ENCODE peak calls at places on chromosome 13, in nine cellular contexts. Q is Panc1, F is cardiac fibroblast, B is stomach, P is GM06990, E is epithelial cell of proximal tubule, H is HCT116, N is epithelial cell of esophagus, W is pancreas. V is an unnamed sample.

GRCh38 chr13:46197299-46197975 is 14.3 kb upstream of the LRRC63 start:
- DNase-seq in Q (no peak), F (no peak), B (no peak), P (no peak), E (peak), H (no peak), N (peak), W (no peak), V (no peak)

GRCh38 chr13:109198585-109198984 is 569.2 kb downstream of the MYO16 start:
- DNase-seq in Q (no peak), F (no peak), B (no peak), P (no peak), E (no peak), H (no peak), N (peak), W (no peak), V (no peak)

GRCh38 chr13:98033277-98034247 is 80.1 kb downstream of the IPO5 start:
- DNase-seq in Q (no peak), F (peak), B (no peak), P (no peak), E (no peak), H (peak), N (peak), W (no peak), V (no peak)

GRCh38 chr13:23695711-23696512 is 125.7 kb downstream of the TNFRSF19 start:
- DNase-seq in Q (no peak), F (no peak), B (no peak), P (peak), E (no peak), H (no peak), N (peak), W (no peak), V (peak)

GRCh38 chr13:89496478-89496877 is 1825.3 kb downstream of the SLITRK5 start:
- DNase-seq in Q (no peak), F (no peak), B (no peak), P (no peak), E (no peak), H (no peak), N (no peak), W (no peak), V (no peak)

GRCh38 chr13:33524086-33524485 is 238.5 kb upstream of the STARD13 start:
- DNase-seq in Q (no peak), F (peak), B (no peak), P (no peak), E (no peak), H (no peak), N (no peak), W (no peak), V (no peak)

GRCh38 chr13:79870766-79871165 is 389.8 kb downstream of the NDFIP2 start:
- DNase-seq in Q (no peak), F (no peak), B (no peak), P (no peak), E (no peak), H (no peak), N (peak), W (no peak), V (no peak)

GRCh38 chr13:109568273-109568900 is 218.0 kb downstream of the IRS2 start:
- DNase-seq in Q (no peak), F (no peak), B (no peak), P (no peak), E (no peak), H (no peak), N (no peak), W (no peak), V (no peak)

GRCh38 chr13:52156724-52157251 is 2.6 kb downstream of the NEK3 start:
- DNase-seq in Q (no peak), F (peak), B (no peak), P (no peak), E (no peak), H (no peak), N (no peak), W (no peak), V (no peak)

GRCh38 chr13:111855016-111855590 is 211.8 kb upstream of the SOX1 start:
- DNase-seq in Q (no peak), F (no peak), B (no peak), P (no peak), E (no peak), H (no peak), N (no peak), W (no peak), V (no peak)

GRCh38 chr13:70568571-70568970 is 460.3 kb upstream of the KLHL1 start:
- DNase-seq in Q (peak), F (peak), B (no peak), P (no peak), E (peak), H (peak), N (peak), W (no peak), V (peak)

GRCh38 chr13:103815619-103816018 is 749.4 kb upstream of the SLC10A2 start:
- DNase-seq in Q (no peak), F (no peak), B (no peak), P (no peak), E (peak), H (no peak), N (peak), W (no peak), V (no peak)

GRCh38 chr13:48828962-48829405 is 146.7 kb upstream of the FNDC3A start:
- DNase-seq in Q (no peak), F (no peak), B (no peak), P (no peak), E (peak), H (no peak), N (peak), W (no peak), V (no peak)

GRCh38 chr13:102631198-102631597 is 34.4 kb downstream of the TPP2 start:
- DNase-seq in Q (no peak), F (no peak), B (no peak), P (no peak), E (no peak), H (no peak), N (no peak), W (no peak), V (no peak)

GRCh38 chr13:92187378-92187989 is 789.1 kb downstream of the GPC5 start:
- DNase-seq in Q (peak), F (peak), B (no peak), P (no peak), E (no peak), H (no peak), N (peak), W (no peak), V (no peak)

GRCh38 chr13:41411536-41411935 is 45.8 kb upstream of the RGCC start:
- DNase-seq in Q (no peak), F (peak), B (no peak), P (no peak), E (no peak), H (peak), N (peak), W (no peak), V (no peak)

GRCh38 chr13:105519766-105520165 is 1015.7 kb downstream of the EFNB2 start:
- DNase-seq in Q (no peak), F (no peak), B (no peak), P (no peak), E (no peak), H (no peak), N (no peak), W (no peak), V (no peak)

GRCh38 chr13:113843063-113843654 is 20.7 kb downstream of the GAS6 start:
- DNase-seq in Q (no peak), F (no peak), B (no peak), P (no peak), E (no peak), H (no peak), N (no peak), W (peak), V (no peak)

GRCh38 chr13:104408733-104409132 is 1342.5 kb upstream of the SLC10A2 start:
- DNase-seq in Q (no peak), F (no peak), B (no peak), P (no peak), E (no peak), H (no peak), N (peak), W (no peak), V (no peak)

GRCh38 chr13:93547886-93548285 is 321.3 kb downstream of the GPC6 start:
- DNase-seq in Q (no peak), F (no peak), B (no peak), P (no peak), E (no peak), H (no peak), N (no peak), W (no peak), V (no peak)

GRCh38 chr13:91978571-91978970 is 580.1 kb downstream of the GPC5 start:
- DNase-seq in Q (no peak), F (no peak), B (no peak), P (no peak), E (no peak), H (no peak), N (no peak), W (no peak), V (no peak)

GRCh38 chr13:114132419-114133121 is at the start of gene RASA3:
- DNase-seq in Q (no peak), F (peak), B (peak), P (peak), E (no peak), H (peak), N (peak), W (peak), V (no peak)

GRCh38 chr13:76975863-76976262 is 16.0 kb upstream of the CLN5 start:
- DNase-seq in Q (no peak), F (no peak), B (no peak), P (no peak), E (no peak), H (no peak), N (peak), W (no peak), V (no peak)

GRCh38 chr13:31909889-31910551 is 121.6 kb upstream of the FRY start:
- DNase-seq in Q (peak), F (peak), B (peak), P (no peak), E (peak), H (peak), N (peak), W (peak), V (peak)

GRCh38 chr13:101624210-101624922 is 171.9 kb downstream of the ITGBL1 start:
- DNase-seq in Q (no peak), F (no peak), B (no peak), P (peak), E (peak), H (no peak), N (no peak), W (no peak), V (no peak)

GRCh38 chr13:51801631-51802099 is 2.3 kb downstream of the DHRS12 start:
- DNase-seq in Q (no peak), F (no peak), B (peak), P (no peak), E (no peak), H (no peak), N (peak), W (peak), V (no peak)

GRCh38 chr13:48975101-48975925 is at the start of gene FNDC3A:
- DNase-seq in Q (no peak), F (peak), B (peak), P (no peak), E (no peak), H (peak), N (peak), W (peak), V (no peak)

GRCh38 chr13:73230714-73231113 is 171.9 kb downstream of the KLF5 start:
- DNase-seq in Q (no peak), F (no peak), B (no peak), P (no peak), E (no peak), H (no peak), N (peak), W (no peak), V (no peak)

GRCh38 chr13:77896977-77897376 is 21.7 kb downstream of the EDNRB start:
- DNase-seq in Q (no peak), F (peak), B (no peak), P (no peak), E (no peak), H (no peak), N (no peak), W (no peak), V (no peak)

GRCh38 chr13:26599403-26599802 is 41.9 kb downstream of the WASF3 start:
- DNase-seq in Q (no peak), F (no peak), B (no peak), P (no peak), E (no peak), H (no peak), N (no peak), W (no peak), V (no peak)
- TF ChIP-seq CTCF in Q (no peak), F (no peak), B (no peak), P (no peak), E (no peak), H (no peak), N (no peak), W (no peak), V (no peak)

GRCh38 chr13:26977541-26977940 is 194.1 kb downstream of the USP12 start:
- DNase-seq in Q (no peak), F (peak), B (no peak), P (no peak), E (peak), H (no peak), N (no peak), W (no peak), V (no peak)
- H3K4me3 ChIP-seq in Q (no peak), F (no peak), B (no peak), P (no peak), E (no peak), H (no peak), N (no peak), W (no peak), V (no peak)

GRCh38 chr13:30551194-30551593 is 66.5 kb upstream of the USPL1 start:
- DNase-seq in Q (no peak), F (peak), B (no peak), P (no peak), E (no peak), H (peak), N (peak), W (no peak), V (no peak)
- TF ChIP-seq CTCF in Q (peak), F (peak), B (no peak), P (peak), E (peak), H (peak), N (peak), W (no peak), V (peak)

GRCh38 chr13:85441975-85442374 is 357.2 kb downstream of the SLITRK6 start:
- DNase-seq in Q (no peak), F (no peak), B (no peak), P (no peak), E (no peak), H (no peak), N (no peak), W (no peak), V (no peak)
- H3K4me3 ChIP-seq in Q (peak), F (no peak), B (no peak), P (no peak), E (no peak), H (no peak), N (no peak), W (no peak), V (no peak)

DNA sequence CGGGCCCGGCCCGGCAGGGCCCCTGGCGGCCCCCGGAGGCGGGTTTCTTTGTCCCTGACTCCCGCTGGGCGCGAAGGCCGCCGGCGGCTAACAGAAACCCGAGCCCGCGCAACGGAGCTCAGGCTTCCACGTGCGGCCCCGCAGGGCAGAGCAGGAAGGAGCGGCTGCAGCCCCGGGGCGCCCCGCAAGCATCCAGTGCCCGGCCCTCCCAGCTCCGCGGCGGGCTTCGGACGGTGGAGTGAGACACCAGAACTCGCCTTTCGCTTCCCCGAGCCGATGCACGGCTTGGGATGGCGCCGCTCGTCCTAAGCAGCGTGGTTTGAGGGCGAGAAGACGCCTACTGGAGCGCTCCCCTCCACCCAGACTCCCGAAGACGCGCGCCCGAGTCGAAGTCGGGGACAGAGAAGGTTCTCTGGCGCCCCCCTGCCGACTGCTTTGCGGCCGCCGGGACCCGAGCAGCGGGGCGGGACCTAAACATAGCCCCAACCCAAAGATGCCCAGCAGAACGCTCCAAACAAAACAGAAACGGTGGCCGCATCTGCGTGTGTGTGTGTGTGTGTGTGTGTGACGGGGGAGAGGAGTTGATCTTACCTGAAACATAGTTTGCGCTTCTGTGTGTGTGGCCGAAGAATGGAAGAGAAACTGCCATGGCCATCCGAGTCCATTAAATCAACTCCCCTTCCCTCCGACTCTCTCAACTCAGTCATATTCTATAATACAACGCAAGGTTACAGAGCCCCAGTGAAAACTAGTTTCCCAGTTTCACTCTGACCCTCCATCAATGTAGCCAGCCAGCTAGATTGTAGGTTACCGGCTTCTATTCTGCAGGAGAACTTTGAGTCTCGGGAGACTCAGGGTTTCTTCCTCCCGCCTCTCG is 629 bp upstream of the FGF9 start:
- DNase-seq in Q (no peak), F (peak), B (peak), P (peak), E (no peak), H (no peak), N (peak), W (peak), V (no peak)
- TF ChIP-seq CTCF in Q (peak), F (peak), B (no peak), P (peak), E (no peak), H (no peak), N (no peak), W (no peak), V (no peak)

GRCh38 chr13:34941436-34941834 is 635 bp upstream of the NBEA start:
- DNase-seq in Q (no peak), F (no peak), B (no peak), P (no peak), E (no peak), H (no peak), N (no peak), W (no peak), V (no peak)
- H3K4me3 ChIP-seq in Q (peak), F (peak), B (peak), P (peak), E (peak), H (peak), N (no peak), W (peak), V (peak)